ENCODE peak calls at places on chromosomes 11 and 22, in seven cellular contexts. G is GM13977, Q is endothelial cell, X is AG04450, A is nephron progenitor cell, U is HFF-Myc, E is activated B cell treated with CpG ODN at 0.5 μM for 24 hours. J is an unnamed sample.

GRCh38 chr11:45048870-45049825 is 97.3 kb upstream of the PRDM11 start:
- DNase-seq in G (no peak), Q (no peak), X (no peak), A (no peak), U (no peak), E (no peak), J (no peak)

GRCh38 chr11:71934213-71934612 is 5.4 kb downstream of the RNF121 start:
- DNase-seq in G (no peak), Q (no peak), X (no peak), A (no peak), U (no peak), E (no peak), J (no peak)

GRCh38 chr11:70844387-70844786 is 408.0 kb downstream of the SHANK2 start:
- DNase-seq in G (no peak), Q (no peak), X (no peak), A (no peak), U (no peak), E (no peak), J (no peak)

GRCh38 chr11:128625766-128626165 is 38.4 kb upstream of the ETS1 start:
- DNase-seq in G (no peak), Q (no peak), X (no peak), A (no peak), U (no peak), E (no peak), J (no peak)

GRCh38 chr22:36237462-36238347 is 1.6 kb downstream of the APOL2 start:
- DNase-seq in G (peak), Q (no peak), X (no peak), A (no peak), U (no peak), E (no peak), J (no peak)

GRCh38 chr11:1111545-1112212 is 37.0 kb downstream of the MUC2 start:
- DNase-seq in G (no peak), Q (no peak), X (no peak), A (no peak), U (no peak), E (no peak), J (no peak)

GRCh38 chr11:44632466-44633123 is 67.1 kb downstream of the CD82 start:
- DNase-seq in G (no peak), Q (peak), X (no peak), A (no peak), U (no peak), E (no peak), J (peak)

GRCh38 chr22:34975721-34976120 is 90.2 kb upstream of the ISX start:
- DNase-seq in G (no peak), Q (no peak), X (no peak), A (no peak), U (no peak), E (no peak), J (no peak)

GRCh38 chr22:50473088-50473487 is 1.7 kb downstream of the SBF1 start:
- DNase-seq in G (no peak), Q (no peak), X (no peak), A (no peak), U (no peak), E (no peak), J (no peak)

GRCh38 chr22:38028344-38029130 is 28.7 kb upstream of the PICK1 start:
- DNase-seq in G (no peak), Q (no peak), X (no peak), A (no peak), U (no peak), E (no peak), J (no peak)

GRCh38 chr22:43731986-43732385 is 80.1 kb downstream of the EFCAB6 start:
- DNase-seq in G (no peak), Q (no peak), X (no peak), A (no peak), U (no peak), E (no peak), J (no peak)

GRCh38 chr22:17795661-17796548 is 21.6 kb upstream of the BID start:
- DNase-seq in G (peak), Q (no peak), X (no peak), A (no peak), U (no peak), E (peak), J (no peak)

GRCh38 chr22:46652081-46652929 is 32.1 kb downstream of the GRAMD4 start:
- DNase-seq in G (no peak), Q (no peak), X (no peak), A (peak), U (no peak), E (no peak), J (no peak)

GRCh38 chr11:78961938-78962701 is 387.5 kb upstream of the NARS2 start:
- DNase-seq in G (peak), Q (peak), X (peak), A (peak), U (no peak), E (no peak), J (peak)

GRCh38 chr11:133605493-133605892 is 73.2 kb upstream of the OPCML start:
- DNase-seq in G (no peak), Q (no peak), X (no peak), A (no peak), U (no peak), E (no peak), J (no peak)

GRCh38 chr11:68343761-68344256 is 31.4 kb downstream of the LRP5 start:
- DNase-seq in G (no peak), Q (no peak), X (no peak), A (no peak), U (no peak), E (no peak), J (no peak)

GRCh38 chr11:19820100-19820499 is 107.5 kb downstream of the NAV2 start:
- DNase-seq in G (no peak), Q (no peak), X (no peak), A (no peak), U (no peak), E (no peak), J (no peak)

GRCh38 chr22:49015993-49016908 is 811.4 kb downstream of the BRD1 start:
- DNase-seq in G (no peak), Q (no peak), X (no peak), A (no peak), U (no peak), E (no peak), J (no peak)

GRCh38 chr22:33743756-33744155 is 176.5 kb downstream of the LARGE1 start:
- DNase-seq in G (peak), Q (no peak), X (no peak), A (no peak), U (no peak), E (no peak), J (no peak)

GRCh38 chr22:33986954-33987353 is 66.7 kb upstream of the LARGE1 start:
- DNase-seq in G (no peak), Q (no peak), X (no peak), A (no peak), U (no peak), E (no peak), J (no peak)

GRCh38 chr22:30077279-30077678 is 3.0 kb upstream of the HORMAD2 start:
- DNase-seq in G (no peak), Q (no peak), X (no peak), A (no peak), U (no peak), E (no peak), J (no peak)

DNA sequence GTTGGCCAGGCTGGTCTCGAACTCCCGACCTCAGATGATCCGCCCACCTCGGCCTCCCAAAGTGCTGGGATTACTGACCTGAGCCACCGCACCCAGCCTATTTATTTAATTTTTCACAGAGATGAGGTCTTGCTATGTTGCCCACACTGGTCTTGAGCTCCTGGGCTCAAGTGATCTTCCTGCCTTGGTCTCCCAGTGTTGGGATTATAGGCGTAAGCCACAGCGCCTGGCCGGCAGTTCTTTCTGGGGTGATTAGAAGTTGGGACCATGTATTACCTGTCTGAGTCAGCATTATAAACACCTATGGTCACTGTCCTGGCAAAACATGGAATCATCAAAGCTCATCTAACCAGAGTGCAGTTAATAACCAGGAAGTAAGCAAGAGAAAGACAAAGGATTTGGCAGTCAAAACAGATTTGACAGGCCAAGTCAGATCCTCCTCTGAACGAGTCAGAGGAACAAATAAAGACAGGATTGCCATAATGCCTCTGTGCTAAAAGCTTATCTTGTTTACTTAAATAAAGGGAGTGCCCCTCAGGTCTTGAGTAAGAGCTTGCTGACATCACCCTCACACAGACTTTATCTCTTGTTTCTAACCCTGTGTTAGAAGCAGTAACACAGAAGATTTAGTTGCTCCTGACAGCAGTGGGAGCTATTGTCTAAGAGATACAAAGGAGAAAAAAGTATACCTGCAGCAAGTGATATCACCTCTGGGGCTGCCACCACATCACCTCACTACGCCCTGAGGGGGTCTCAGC is 3.7 kb downstream of the SERPIND1 start:
- DNase-seq in G (no peak), Q (no peak), X (peak), A (no peak), U (peak), E (no peak), J (no peak)
- TF ChIP-seq CTCF in G (no peak), Q (no peak), X (peak), A (no peak), U (no peak), E (no peak), J (no peak)

DNA sequence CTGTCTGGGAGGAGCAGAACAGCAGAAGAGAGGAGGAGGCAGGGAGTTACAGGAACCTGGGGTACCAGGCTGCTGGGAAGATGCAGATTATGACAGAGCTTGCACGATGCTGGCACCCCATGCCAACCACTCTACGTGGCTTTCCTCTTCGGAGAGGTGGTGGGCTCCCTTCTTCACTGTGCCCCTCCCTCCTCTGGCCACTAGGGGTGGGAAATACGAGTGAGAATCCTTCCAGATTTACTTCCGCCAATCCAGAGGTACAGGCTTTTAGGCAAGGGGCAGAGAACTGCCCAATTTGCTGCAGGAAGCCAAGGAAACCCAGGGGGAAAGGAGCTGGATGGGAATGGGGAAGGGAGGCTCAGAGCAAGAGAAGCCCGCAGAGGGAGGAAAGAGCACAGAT is 12.3 kb downstream of the HYOU1 start:
- DNase-seq in G (no peak), Q (no peak), X (no peak), A (no peak), U (no peak), E (no peak), J (no peak)
- TF ChIP-seq CTCF in G (no peak), Q (peak), X (peak), A (peak), U (peak), E (no peak), J (peak)

GRCh38 chr11:73306977-73307322 is 1.1 kb upstream of the ARHGEF17 start:
- DNase-seq in G (no peak), Q (no peak), X (no peak), A (no peak), U (no peak), E (no peak), J (no peak)

GRCh38 chr11:73307323-73308002 is 613 bp upstream of the ARHGEF17 start:
- DNase-seq in G (peak), Q (peak), X (peak), A (peak), U (peak), E (peak), J (peak)

GRCh38 chr11:73308963-73309960 is 1.2 kb downstream of the ARHGEF17 start:
- DNase-seq in G (no peak), Q (peak), X (peak), A (peak), U (peak), E (no peak), J (peak)

GRCh38 chr11:73308003-73308962 is at the start of gene ARHGEF17:
- DNase-seq in G (peak), Q (peak), X (no peak), A (peak), U (no peak), E (peak), J (peak)

GRCh38 chr11:73306069-73306468 is 2.0 kb upstream of the ARHGEF17 start:
- DNase-seq in G (no peak), Q (no peak), X (no peak), A (no peak), U (no peak), E (no peak), J (no peak)
- TF ChIP-seq CTCF in G (no peak), Q (no peak), X (peak), A (peak), U (no peak), E (no peak), J (peak)

GRCh38 chr11:64566042-64566914 is 24.7 kb upstream of the SLC22A12 start:
- DNase-seq in G (no peak), Q (peak), X (peak), A (peak), U (peak), E (no peak), J (no peak)
- TF ChIP-seq CTCF in G (no peak), Q (no peak), X (no peak), A (no peak), U (no peak), E (no peak), J (no peak)

GRCh38 chr11:3050386-3051325 is 6.6 kb downstream of the CARS1 start:
- DNase-seq in G (no peak), Q (no peak), X (no peak), A (no peak), U (no peak), E (no peak), J (no peak)

GRCh38 chr11:3052109-3052479 is 5.1 kb downstream of the CARS1 start:
- DNase-seq in G (no peak), Q (no peak), X (no peak), A (no peak), U (no peak), E (no peak), J (no peak)

GRCh38 chr11:3052567-3052966 is 4.7 kb downstream of the CARS1 start:
- DNase-seq in G (no peak), Q (no peak), X (no peak), A (no peak), U (no peak), E (no peak), J (no peak)

GRCh38 chr11:3049430-3050243 is 7.6 kb downstream of the CARS1 start:
- DNase-seq in G (peak), Q (no peak), X (peak), A (no peak), U (peak), E (peak), J (no peak)

GRCh38 chr11:3051435-3052108 is 5.7 kb downstream of the CARS1 start:
- DNase-seq in G (no peak), Q (no peak), X (no peak), A (no peak), U (no peak), E (no peak), J (no peak)
- TF ChIP-seq CTCF in G (peak), Q (no peak), X (peak), A (no peak), U (peak), E (no peak), J (no peak)

GRCh38 chr11:18204220-18204619 is 31.6 kb downstream of the MRGPRX4 start:
- DNase-seq in G (no peak), Q (no peak), X (no peak), A (no peak), U (no peak), E (no peak), J (no peak)

GRCh38 chr11:18204771-18205170 is 31.8 kb downstream of the SAA4 start:
- DNase-seq in G (no peak), Q (no peak), X (no peak), A (no peak), U (no peak), E (no peak), J (no peak)

GRCh38 chr11:18209058-18209457 is 27.5 kb downstream of the SAA4 start:
- DNase-seq in G (no peak), Q (no peak), X (no peak), A (no peak), U (no peak), E (no peak), J (no peak)

DNA sequence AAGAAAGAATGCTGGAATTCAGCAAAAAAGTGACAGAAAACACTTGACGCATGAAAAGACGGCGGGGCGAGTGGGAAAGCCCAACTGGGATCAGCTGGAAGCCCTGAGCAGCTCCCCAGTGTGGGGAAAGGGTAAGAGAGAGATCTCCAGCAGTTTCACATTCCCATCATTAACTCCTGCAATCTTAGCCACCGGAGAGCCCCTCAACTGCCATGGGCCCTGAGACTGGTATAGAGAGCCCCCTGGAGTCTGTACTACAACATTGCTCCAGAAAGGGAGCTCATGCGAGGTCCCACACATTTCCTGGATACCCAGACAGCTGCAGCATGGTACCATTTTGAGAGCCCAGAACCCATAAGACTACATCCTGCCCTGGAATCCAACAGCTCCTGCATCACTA is 31.1 kb downstream of the MRGPRX4 start:
- DNase-seq in G (peak), Q (peak), X (no peak), A (peak), U (peak), E (no peak), J (no peak)
- TF ChIP-seq CTCF in G (peak), Q (no peak), X (peak), A (peak), U (peak), E (no peak), J (peak)

DNA sequence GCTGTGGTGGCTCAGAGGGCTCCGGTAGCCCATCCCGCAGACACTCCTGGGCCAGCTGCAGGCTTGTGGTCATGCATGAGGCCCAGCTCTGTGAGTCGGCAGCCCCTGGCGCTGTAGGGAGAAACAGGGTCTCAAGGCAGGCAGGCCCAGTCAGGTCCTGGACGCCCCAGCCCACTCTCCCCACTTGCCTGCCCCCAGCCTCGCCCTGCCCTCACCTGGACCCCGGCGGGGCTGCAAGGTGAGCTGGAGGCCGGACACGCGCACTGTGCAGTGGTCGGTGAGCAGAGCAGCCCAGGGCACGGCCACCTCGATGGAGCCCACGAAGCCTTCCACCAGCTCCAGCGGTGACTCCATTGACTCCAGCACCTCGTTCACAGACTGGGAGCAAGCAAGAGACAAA is 2.9 kb downstream of the ATG2A start:
- DNase-seq in G (no peak), Q (no peak), X (no peak), A (no peak), U (no peak), E (no peak), J (no peak)
- TF ChIP-seq CTCF in G (no peak), Q (no peak), X (no peak), A (no peak), U (no peak), E (no peak), J (no peak)